ENCODE peak calls at places on chromosomes 4 and X, in seven cellular contexts. B, E, Z, N, O, S and X are unnamed samples.

GRCh38 chr4:186027405-186027804 is 41.6 kb upstream of the TLR3 start:
- DNase-seq in B (no peak), E (no peak), Z (no peak), N (no peak), O (no peak), S (no peak), X (no peak)

GRCh38 chrX:9207142-9207541 is 173.2 kb upstream of the FAM9B start:
- DNase-seq in B (no peak), E (no peak), Z (no peak), N (peak; percentile 17), O (no peak), S (no peak), X (no peak)

GRCh38 chr4:8534129-8534528 is 46.1 kb upstream of the GPR78 start:
- DNase-seq in B (peak; percentile 8), E (no peak), Z (no peak), N (peak; percentile 66), O (no peak), S (peak; percentile 58), X (no peak)

GRCh38 chr4:6188687-6189305 is 11.6 kb downstream of the JAKMIP1 start:
- DNase-seq in B (no peak), E (no peak), Z (no peak), N (no peak), O (no peak), S (peak; percentile 59), X (no peak)

GRCh38 chrX:24262309-24262708 is 51.6 kb downstream of the SUPT20HL2 start:
- DNase-seq in B (no peak), E (no peak), Z (no peak), N (no peak), O (no peak), S (no peak), X (no peak)

GRCh38 chr4:158934996-158935669 is 166.3 kb downstream of the FNIP2 start:
- DNase-seq in B (no peak), E (no peak), Z (no peak), N (peak; percentile 17), O (no peak), S (peak; percentile 30), X (no peak)

GRCh38 chrX:153673398-153674218 is at the start of gene PNCK:
- DNase-seq in B (peak; percentile 48), E (no peak), Z (no peak), N (no peak), O (no peak), S (no peak), X (no peak)

GRCh38 chr4:182286035-182286434 is 42.8 kb downstream of the TENM3 start:
- DNase-seq in B (no peak), E (no peak), Z (no peak), N (peak; percentile 54), O (no peak), S (peak; percentile 81), X (no peak)

GRCh38 chr4:137531121-137531520 is 1.2 kb downstream of the PCDH18 start:
- DNase-seq in B (peak; percentile 4), E (no peak), Z (no peak), N (peak; percentile 65), O (no peak), S (peak; percentile 30), X (no peak)

GRCh38 chrX:9489234-9489633 is 24.4 kb downstream of the TBL1X start:
- DNase-seq in B (no peak), E (no peak), Z (no peak), N (no peak), O (no peak), S (no peak), X (no peak)

GRCh38 chr4:176193126-176193525 is 2.3 kb downstream of the SPATA4 start:
- DNase-seq in B (no peak), E (no peak), Z (no peak), N (peak; percentile 65), O (no peak), S (peak; percentile 60), X (no peak)